ENCODE peak calls at places on chromosomes 11 and 22, in ten cellular contexts. One of them, this sample, is unnamed.

GRCh38 chr11:19628018-19628417 is 84.6 kb upstream of the NAV2 start:
- DNase-seq in GM12865: no peak
- DNase-seq in body of pancreas: peak
- DNase-seq in NB4: no peak
- DNase-seq in suprapubic skin: peak
- DNase-seq in BJ: peak
- DNase-seq in upper lobe of right lung: no peak
- DNase-seq in GM12864: no peak
- DNase-seq in hepatocyte: no peak
- DNase-seq in fibroblast of mammary gland: peak
- DNase-seq in this sample: peak

GRCh38 chr11:66800720-66801428 is 42.4 kb upstream of the RCE1 start:
- DNase-seq in GM12865: peak
- DNase-seq in body of pancreas: no peak
- DNase-seq in NB4: no peak
- DNase-seq in suprapubic skin: no peak
- DNase-seq in BJ: no peak
- DNase-seq in upper lobe of right lung: no peak
- DNase-seq in GM12864: peak
- DNase-seq in hepatocyte: no peak
- DNase-seq in fibroblast of mammary gland: no peak
- DNase-seq in this sample: no peak

GRCh38 chr11:95081412-95081811 is 8.2 kb upstream of the ENDOD1 start:
- DNase-seq in GM12865: no peak
- DNase-seq in body of pancreas: no peak
- DNase-seq in NB4: no peak
- DNase-seq in suprapubic skin: no peak
- DNase-seq in BJ: no peak
- DNase-seq in upper lobe of right lung: no peak
- DNase-seq in GM12864: no peak
- DNase-seq in hepatocyte: no peak
- DNase-seq in fibroblast of mammary gland: no peak
- DNase-seq in this sample: no peak

GRCh38 chr22:20029550-20030225 is 8.8 kb downstream of the TANGO2 start:
- DNase-seq in GM12865: no peak
- DNase-seq in body of pancreas: no peak
- DNase-seq in NB4: peak
- DNase-seq in suprapubic skin: no peak
- DNase-seq in BJ: no peak
- DNase-seq in upper lobe of right lung: no peak
- DNase-seq in GM12864: no peak
- DNase-seq in hepatocyte: no peak
- DNase-seq in fibroblast of mammary gland: no peak
- DNase-seq in this sample: no peak

GRCh38 chr22:20085651-20086050 is 5.6 kb downstream of the DGCR8 start:
- DNase-seq in GM12865: no peak
- DNase-seq in body of pancreas: no peak
- DNase-seq in NB4: no peak
- DNase-seq in suprapubic skin: no peak
- DNase-seq in BJ: no peak
- DNase-seq in upper lobe of right lung: no peak
- DNase-seq in GM12864: no peak
- DNase-seq in hepatocyte: no peak
- DNase-seq in fibroblast of mammary gland: no peak
- DNase-seq in this sample: no peak

GRCh38 chr11:133171374-133171773 is 360.9 kb downstream of the OPCML start:
- DNase-seq in GM12865: no peak
- DNase-seq in body of pancreas: no peak
- DNase-seq in NB4: no peak
- DNase-seq in suprapubic skin: no peak
- DNase-seq in BJ: no peak
- DNase-seq in upper lobe of right lung: no peak
- DNase-seq in GM12864: no peak
- DNase-seq in hepatocyte: no peak
- DNase-seq in fibroblast of mammary gland: no peak
- DNase-seq in this sample: no peak

GRCh38 chr11:20161230-20161918 is 1.1 kb upstream of the DBX1 start:
- DNase-seq in GM12865: no peak
- DNase-seq in body of pancreas: no peak
- DNase-seq in NB4: no peak
- DNase-seq in suprapubic skin: no peak
- DNase-seq in BJ: no peak
- DNase-seq in upper lobe of right lung: no peak
- DNase-seq in GM12864: no peak
- DNase-seq in hepatocyte: peak
- DNase-seq in fibroblast of mammary gland: no peak
- DNase-seq in this sample: no peak

GRCh38 chr11:57873196-57873911 is 111.8 kb downstream of the CTNND1 start:
- DNase-seq in GM12865: no peak
- DNase-seq in body of pancreas: no peak
- DNase-seq in NB4: no peak
- DNase-seq in suprapubic skin: no peak
- DNase-seq in BJ: no peak
- DNase-seq in upper lobe of right lung: no peak
- DNase-seq in GM12864: no peak
- DNase-seq in hepatocyte: no peak
- DNase-seq in fibroblast of mammary gland: no peak
- DNase-seq in this sample: no peak

GRCh38 chr11:61774441-61774840 is 18.0 kb downstream of the TMEM258 start:
- DNase-seq in GM12865: no peak
- DNase-seq in body of pancreas: no peak
- DNase-seq in NB4: no peak
- DNase-seq in suprapubic skin: no peak
- DNase-seq in BJ: no peak
- DNase-seq in upper lobe of right lung: no peak
- DNase-seq in GM12864: no peak
- DNase-seq in hepatocyte: no peak
- DNase-seq in fibroblast of mammary gland: no peak
- DNase-seq in this sample: no peak

GRCh38 chr11:35122308-35122707 is 16.7 kb upstream of the CD44 start:
- DNase-seq in GM12865: peak
- DNase-seq in body of pancreas: no peak
- DNase-seq in NB4: no peak
- DNase-seq in suprapubic skin: no peak
- DNase-seq in BJ: no peak
- DNase-seq in upper lobe of right lung: no peak
- DNase-seq in GM12864: no peak
- DNase-seq in hepatocyte: no peak
- DNase-seq in fibroblast of mammary gland: no peak
- DNase-seq in this sample: no peak

GRCh38 chr11:83158965-83159900 is 2.3 kb downstream of the PCF11 start:
- DNase-seq in GM12865: no peak
- DNase-seq in body of pancreas: no peak
- DNase-seq in NB4: no peak
- DNase-seq in suprapubic skin: no peak
- DNase-seq in BJ: no peak
- DNase-seq in upper lobe of right lung: no peak
- DNase-seq in GM12864: no peak
- DNase-seq in hepatocyte: no peak
- DNase-seq in fibroblast of mammary gland: no peak
- DNase-seq in this sample: no peak

GRCh38 chr11:68118753-68119448 is 2.3 kb downstream of the CHKA start:
- DNase-seq in GM12865: peak
- DNase-seq in body of pancreas: peak
- DNase-seq in NB4: peak
- DNase-seq in suprapubic skin: no peak
- DNase-seq in BJ: no peak
- DNase-seq in upper lobe of right lung: no peak
- DNase-seq in GM12864: peak
- DNase-seq in hepatocyte: peak
- DNase-seq in fibroblast of mammary gland: no peak
- DNase-seq in this sample: no peak

DNA sequence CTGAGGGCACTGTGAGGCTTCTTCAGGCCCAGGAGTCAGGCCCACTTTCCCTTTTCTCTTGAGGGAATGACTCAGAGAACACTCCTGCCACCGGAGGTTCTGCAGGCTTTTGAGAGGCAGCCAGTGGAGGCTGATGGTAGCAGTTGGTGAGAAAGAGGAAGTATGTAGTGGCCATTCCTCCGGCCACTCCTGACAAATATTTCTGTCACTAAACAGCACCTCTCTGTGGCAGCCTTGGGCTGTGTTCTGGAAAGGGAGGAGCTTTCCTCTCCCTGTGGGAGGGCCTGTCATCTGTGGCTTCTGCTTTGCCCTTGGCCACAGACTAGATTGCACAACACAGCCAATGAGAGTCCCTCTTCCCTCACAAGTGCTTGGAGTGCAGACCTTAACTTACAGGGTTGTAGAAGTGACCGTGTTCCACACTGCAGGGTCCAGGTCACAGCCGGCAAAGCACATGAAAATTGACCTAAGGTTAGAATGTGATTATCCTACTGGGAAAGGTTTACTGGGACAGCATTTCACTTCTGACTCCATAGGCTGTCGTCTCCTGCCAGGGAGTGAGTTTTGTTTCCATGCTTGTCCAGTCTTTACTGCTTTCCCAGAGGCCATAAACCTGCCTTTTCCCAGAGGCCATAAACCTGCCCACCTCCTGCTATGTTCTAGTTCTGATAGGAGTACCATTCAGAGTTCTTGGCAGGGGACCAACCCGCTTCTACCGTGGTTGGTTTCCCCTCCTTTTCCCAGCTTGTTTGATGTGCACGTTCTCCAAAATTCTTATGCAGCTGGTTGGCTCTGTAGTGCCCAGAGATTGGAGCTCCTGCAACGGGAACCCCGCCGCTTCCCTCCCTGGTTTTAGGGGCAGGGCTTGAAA is 33.3 kb downstream of the MARK2 start:
- DNase-seq in GM12865: peak
- DNase-seq in body of pancreas: peak
- DNase-seq in NB4: peak
- DNase-seq in suprapubic skin: peak
- DNase-seq in BJ: peak
- DNase-seq in upper lobe of right lung: peak
- DNase-seq in GM12864: peak
- DNase-seq in hepatocyte: peak
- DNase-seq in fibroblast of mammary gland: peak
- DNase-seq in this sample: peak
- TF ChIP-seq CTCF in GM12865: peak
- TF ChIP-seq CTCF in body of pancreas: peak
- TF ChIP-seq CTCF in NB4: peak
- TF ChIP-seq CTCF in suprapubic skin: peak
- TF ChIP-seq CTCF in BJ: peak
- TF ChIP-seq CTCF in upper lobe of right lung: peak
- TF ChIP-seq CTCF in GM12864: peak
- TF ChIP-seq CTCF in hepatocyte: peak
- TF ChIP-seq CTCF in fibroblast of mammary gland: peak
- TF ChIP-seq CTCF in this sample: peak

GRCh38 chr22:40534379-40535188 is 101.9 kb downstream of the MRTFA start:
- DNase-seq in GM12865: peak
- DNase-seq in body of pancreas: no peak
- DNase-seq in NB4: peak
- DNase-seq in suprapubic skin: no peak
- DNase-seq in BJ: no peak
- DNase-seq in upper lobe of right lung: no peak
- DNase-seq in GM12864: no peak
- DNase-seq in hepatocyte: peak
- DNase-seq in fibroblast of mammary gland: peak
- DNase-seq in this sample: no peak
- H3K4me3 ChIP-seq in GM12865: peak
- H3K4me3 ChIP-seq in body of pancreas: no peak
- H3K4me3 ChIP-seq in NB4: no peak
- H3K4me3 ChIP-seq in suprapubic skin: no peak
- H3K4me3 ChIP-seq in BJ: no peak
- H3K4me3 ChIP-seq in upper lobe of right lung: no peak
- H3K4me3 ChIP-seq in GM12864: peak
- H3K4me3 ChIP-seq in hepatocyte: no peak
- H3K4me3 ChIP-seq in fibroblast of mammary gland: no peak
- H3K4me3 ChIP-seq in this sample: no peak

GRCh38 chr22:35726398-35726797 is 8.7 kb downstream of the APOL5 start:
- DNase-seq in GM12865: no peak
- DNase-seq in body of pancreas: no peak
- DNase-seq in NB4: no peak
- DNase-seq in suprapubic skin: no peak
- DNase-seq in BJ: no peak
- DNase-seq in upper lobe of right lung: no peak
- DNase-seq in GM12864: no peak
- DNase-seq in hepatocyte: no peak
- DNase-seq in fibroblast of mammary gland: no peak
- DNase-seq in this sample: no peak

GRCh38 chr22:35728639-35729308 is 11.1 kb downstream of the APOL5 start:
- DNase-seq in GM12865: no peak
- DNase-seq in body of pancreas: peak
- DNase-seq in NB4: no peak
- DNase-seq in suprapubic skin: no peak
- DNase-seq in BJ: no peak
- DNase-seq in upper lobe of right lung: no peak
- DNase-seq in GM12864: no peak
- DNase-seq in hepatocyte: no peak
- DNase-seq in fibroblast of mammary gland: no peak
- DNase-seq in this sample: no peak

GRCh38 chr22:35726933-35727332 is 9.3 kb downstream of the APOL5 start:
- DNase-seq in GM12865: no peak
- DNase-seq in body of pancreas: no peak
- DNase-seq in NB4: no peak
- DNase-seq in suprapubic skin: no peak
- DNase-seq in BJ: no peak
- DNase-seq in upper lobe of right lung: no peak
- DNase-seq in GM12864: no peak
- DNase-seq in hepatocyte: no peak
- DNase-seq in fibroblast of mammary gland: no peak
- DNase-seq in this sample: no peak

GRCh38 chr22:35727436-35727835 is 9.8 kb downstream of the APOL5 start:
- DNase-seq in GM12865: no peak
- DNase-seq in body of pancreas: no peak
- DNase-seq in NB4: peak
- DNase-seq in suprapubic skin: no peak
- DNase-seq in BJ: no peak
- DNase-seq in upper lobe of right lung: no peak
- DNase-seq in GM12864: no peak
- DNase-seq in hepatocyte: no peak
- DNase-seq in fibroblast of mammary gland: no peak
- DNase-seq in this sample: no peak

DNA sequence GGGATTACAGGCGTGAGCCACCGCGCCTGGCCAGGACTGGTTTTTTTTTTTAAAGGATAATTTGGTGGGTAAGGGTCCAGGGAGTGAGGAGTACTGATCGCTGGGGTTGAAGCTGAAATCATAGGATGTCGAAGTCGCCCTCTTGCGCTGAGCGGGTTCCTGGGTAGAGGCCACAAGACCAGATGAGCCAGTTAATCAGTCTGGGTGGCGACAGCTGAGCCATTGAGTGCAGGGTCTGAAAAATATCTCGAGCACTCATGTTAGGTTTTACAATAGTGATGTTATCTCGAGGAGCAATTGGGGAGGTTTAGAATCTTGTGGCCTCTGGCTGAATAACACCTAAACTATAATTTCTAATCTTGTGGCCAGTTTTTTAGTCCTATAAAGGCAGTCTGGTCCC is 7.8 kb downstream of the APOL5 start:
- DNase-seq in GM12865: no peak
- DNase-seq in body of pancreas: no peak
- DNase-seq in NB4: no peak
- DNase-seq in suprapubic skin: no peak
- DNase-seq in BJ: no peak
- DNase-seq in upper lobe of right lung: no peak
- DNase-seq in GM12864: no peak
- DNase-seq in hepatocyte: no peak
- DNase-seq in fibroblast of mammary gland: no peak
- DNase-seq in this sample: no peak
- TF ChIP-seq CTCF in GM12865: no peak
- TF ChIP-seq CTCF in body of pancreas: no peak
- TF ChIP-seq CTCF in NB4: no peak
- TF ChIP-seq CTCF in suprapubic skin: no peak
- TF ChIP-seq CTCF in BJ: no peak
- TF ChIP-seq CTCF in upper lobe of right lung: no peak
- TF ChIP-seq CTCF in GM12864: no peak
- TF ChIP-seq CTCF in hepatocyte: no peak
- TF ChIP-seq CTCF in fibroblast of mammary gland: no peak
- TF ChIP-seq CTCF in this sample: no peak

GRCh38 chr11:122091850-122092249 is 24.2 kb downstream of the BLID start:
- DNase-seq in GM12865: no peak
- DNase-seq in body of pancreas: no peak
- DNase-seq in NB4: no peak
- DNase-seq in suprapubic skin: no peak
- DNase-seq in BJ: no peak
- DNase-seq in upper lobe of right lung: no peak
- DNase-seq in GM12864: no peak
- DNase-seq in hepatocyte: no peak
- DNase-seq in fibroblast of mammary gland: peak
- DNase-seq in this sample: no peak
- H3K4me3 ChIP-seq in GM12865: no peak
- H3K4me3 ChIP-seq in body of pancreas: no peak
- H3K4me3 ChIP-seq in NB4: no peak
- H3K4me3 ChIP-seq in suprapubic skin: no peak
- H3K4me3 ChIP-seq in BJ: no peak
- H3K4me3 ChIP-seq in upper lobe of right lung: no peak
- H3K4me3 ChIP-seq in GM12864: no peak
- H3K4me3 ChIP-seq in hepatocyte: no peak
- H3K4me3 ChIP-seq in fibroblast of mammary gland: no peak
- H3K4me3 ChIP-seq in this sample: no peak